ENCODE peak calls at places on chromosomes 6 and 20, in five cellular contexts. One of them, this sample, is unnamed.

GRCh38 chr6:41976794-41977484 is 35.3 kb upstream of the CCND3 start:
- DNase-seq in neural crest cell: no peak
- DNase-seq in HFFc6: peak
- DNase-seq in body of pancreas: no peak
- DNase-seq in A673: no peak
- DNase-seq in this sample: no peak

GRCh38 chr6:72564231-72564630 is 57.6 kb upstream of the KCNQ5 start:
- DNase-seq in HFFc6: no peak
- DNase-seq in A673: no peak
- DNase-seq in neural crest cell: no peak
- DNase-seq in body of pancreas: no peak
- DNase-seq in this sample: no peak

GRCh38 chr20:7637184-7637583 is 303.1 kb downstream of the HAO1 start:
- DNase-seq in body of pancreas: no peak
- DNase-seq in neural crest cell: no peak
- DNase-seq in A673: peak
- DNase-seq in HFFc6: no peak
- DNase-seq in this sample: no peak

GRCh38 chr20:23101696-23102095 is 15.6 kb upstream of the CD93 start:
- DNase-seq in body of pancreas: no peak
- DNase-seq in HFFc6: no peak
- DNase-seq in A673: no peak
- DNase-seq in neural crest cell: no peak
- DNase-seq in this sample: no peak

GRCh38 chr20:33337531-33338165 is 54.6 kb downstream of the BPIFB1 start:
- DNase-seq in HFFc6: no peak
- DNase-seq in A673: no peak
- DNase-seq in body of pancreas: no peak
- DNase-seq in neural crest cell: no peak
- DNase-seq in this sample: no peak

GRCh38 chr6:154984146-154984545 is 11.0 kb upstream of the TIAM2 start:
- DNase-seq in body of pancreas: no peak
- DNase-seq in A673: peak
- DNase-seq in HFFc6: no peak
- DNase-seq in neural crest cell: no peak
- DNase-seq in this sample: no peak

GRCh38 chr6:83884523-83884922 is 25.0 kb downstream of the CYB5R4 start:
- DNase-seq in neural crest cell: no peak
- DNase-seq in A673: peak
- DNase-seq in HFFc6: peak
- DNase-seq in body of pancreas: no peak
- DNase-seq in this sample: no peak

GRCh38 chr6:110509617-110510231 is 33.3 kb upstream of the SLC22A16 start:
- DNase-seq in A673: no peak
- DNase-seq in neural crest cell: no peak
- DNase-seq in HFFc6: peak
- DNase-seq in body of pancreas: peak
- DNase-seq in this sample: no peak

GRCh38 chr6:1136415-1136774 is 175.5 kb upstream of the FOXQ1 start:
- DNase-seq in body of pancreas: peak
- DNase-seq in neural crest cell: no peak
- DNase-seq in A673: peak
- DNase-seq in HFFc6: peak
- DNase-seq in this sample: no peak

GRCh38 chr6:153131037-153131981 is at the start of gene RGS17:
- DNase-seq in body of pancreas: peak
- DNase-seq in A673: peak
- DNase-seq in HFFc6: peak
- DNase-seq in neural crest cell: peak
- DNase-seq in this sample: peak

GRCh38 chr6:157143885-157144795 is 179.2 kb downstream of the TMEM242 start:
- DNase-seq in HFFc6: no peak
- DNase-seq in neural crest cell: no peak
- DNase-seq in body of pancreas: no peak
- DNase-seq in A673: no peak
- DNase-seq in this sample: no peak

GRCh38 chr6:169869301-169869700 is 117.9 kb downstream of the ERMARD start:
- DNase-seq in body of pancreas: no peak
- DNase-seq in neural crest cell: no peak
- DNase-seq in A673: no peak
- DNase-seq in HFFc6: no peak
- DNase-seq in this sample: no peak

GRCh38 chr6:4367643-4368042 is 232.3 kb upstream of the ECI2 start:
- DNase-seq in neural crest cell: no peak
- DNase-seq in HFFc6: no peak
- DNase-seq in A673: no peak
- DNase-seq in body of pancreas: no peak
- DNase-seq in this sample: no peak

GRCh38 chr20:51759769-51760510 is 8.2 kb downstream of the ATP9A start:
- DNase-seq in HFFc6: no peak
- DNase-seq in A673: peak
- DNase-seq in body of pancreas: no peak
- DNase-seq in neural crest cell: no peak
- DNase-seq in this sample: no peak

DNA sequence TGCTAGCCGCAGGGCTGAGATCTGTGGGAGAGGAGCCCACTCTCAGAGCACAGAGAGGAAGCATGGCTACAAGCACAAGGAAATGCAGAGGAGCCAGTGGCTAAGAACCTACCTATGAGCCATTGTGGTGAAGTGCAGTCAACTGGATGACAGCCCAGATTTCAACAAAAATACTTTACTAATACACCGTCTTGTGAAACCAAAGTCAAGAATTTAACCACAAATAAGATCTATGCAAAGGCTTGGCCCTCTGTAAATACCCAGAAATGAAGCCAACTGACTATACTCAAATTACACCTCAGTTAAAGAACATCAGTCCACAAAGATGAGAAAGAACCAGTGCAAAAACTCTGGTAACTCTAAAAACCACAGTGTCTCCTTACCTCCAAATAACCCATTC is 40.1 kb upstream of the PTCHD4 start:
- DNase-seq in body of pancreas: no peak
- DNase-seq in A673: no peak
- DNase-seq in neural crest cell: no peak
- DNase-seq in HFFc6: no peak
- DNase-seq in this sample: no peak
- TF ChIP-seq CTCF in body of pancreas: no peak
- TF ChIP-seq CTCF in A673: no peak
- TF ChIP-seq CTCF in neural crest cell: no peak
- TF ChIP-seq CTCF in HFFc6: no peak
- TF ChIP-seq CTCF in this sample: no peak

GRCh38 chr6:26490576-26490964 is 9.5 kb upstream of the BTN1A1 start:
- DNase-seq in HFFc6: no peak
- DNase-seq in body of pancreas: no peak
- DNase-seq in A673: no peak
- DNase-seq in neural crest cell: no peak
- DNase-seq in this sample: no peak

GRCh38 chr6:26489926-26490575 is 10.1 kb upstream of the BTN1A1 start:
- DNase-seq in neural crest cell: no peak
- DNase-seq in HFFc6: no peak
- DNase-seq in body of pancreas: no peak
- DNase-seq in A673: no peak
- DNase-seq in this sample: no peak

GRCh38 chr6:26491604-26492003 is 8.5 kb upstream of the BTN1A1 start:
- DNase-seq in neural crest cell: no peak
- DNase-seq in A673: no peak
- DNase-seq in body of pancreas: no peak
- DNase-seq in HFFc6: no peak
- DNase-seq in this sample: no peak

GRCh38 chr6:26494117-26494516 is 6.0 kb upstream of the BTN1A1 start:
- DNase-seq in A673: no peak
- DNase-seq in body of pancreas: no peak
- DNase-seq in neural crest cell: no peak
- DNase-seq in HFFc6: no peak
- DNase-seq in this sample: no peak

DNA sequence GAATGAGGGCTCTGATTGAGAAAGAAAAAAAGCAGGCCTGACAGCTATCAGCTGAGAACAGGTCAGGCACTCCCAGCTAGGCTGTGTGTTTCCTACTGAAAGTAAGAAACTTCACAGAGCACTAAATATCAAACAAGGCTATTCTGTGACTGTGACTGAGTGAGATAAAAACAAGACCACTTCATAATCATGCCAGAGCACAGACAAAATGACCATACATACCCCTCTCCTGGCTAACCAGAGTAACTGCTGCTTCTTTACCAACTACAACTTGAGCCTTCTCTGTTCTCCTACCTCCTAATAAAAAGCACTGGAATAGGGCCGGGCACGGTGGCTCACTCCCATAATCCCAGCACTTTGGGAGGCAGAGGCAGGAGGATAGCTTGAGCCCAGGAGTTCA is 6.8 kb upstream of the BTN1A1 start:
- DNase-seq in body of pancreas: no peak
- DNase-seq in A673: peak
- DNase-seq in HFFc6: peak
- DNase-seq in neural crest cell: no peak
- DNase-seq in this sample: no peak
- TF ChIP-seq CTCF in body of pancreas: no peak
- TF ChIP-seq CTCF in A673: peak
- TF ChIP-seq CTCF in HFFc6: peak
- TF ChIP-seq CTCF in neural crest cell: peak
- TF ChIP-seq CTCF in this sample: no peak

DNA sequence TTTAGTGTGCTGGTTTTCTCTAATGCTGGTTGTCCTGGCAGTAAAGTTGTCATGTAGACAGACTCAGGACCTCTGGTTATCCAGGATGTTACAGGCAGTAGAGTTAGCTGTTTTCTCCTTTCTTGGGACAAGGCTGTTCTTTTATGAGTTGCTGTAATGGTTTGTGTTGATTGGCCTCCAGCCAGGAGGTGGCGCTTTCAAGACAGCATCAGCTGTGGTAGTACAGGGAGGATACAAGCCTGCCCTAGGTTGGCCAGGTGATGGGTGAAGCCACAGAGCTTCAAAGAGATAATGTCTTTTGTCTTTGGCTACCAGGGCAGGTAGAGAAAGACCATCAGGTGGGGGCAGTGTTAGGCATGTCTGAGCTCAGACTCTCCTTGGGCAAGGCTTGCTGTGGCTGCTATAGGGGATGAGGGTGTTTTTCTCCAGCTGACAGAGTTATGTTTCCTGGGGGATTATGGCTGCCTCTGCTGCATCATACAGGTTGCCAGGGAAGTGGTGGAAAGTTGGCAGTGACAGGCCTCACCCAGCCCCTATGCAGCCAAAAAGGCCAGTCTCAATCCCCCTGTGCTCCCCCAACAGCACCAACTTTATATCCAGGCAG is 127.2 kb upstream of the TAB2 start:
- DNase-seq in A673: peak
- DNase-seq in body of pancreas: peak
- DNase-seq in HFFc6: no peak
- DNase-seq in neural crest cell: no peak
- DNase-seq in this sample: peak
- TF ChIP-seq CTCF in A673: peak
- TF ChIP-seq CTCF in body of pancreas: no peak
- TF ChIP-seq CTCF in HFFc6: peak
- TF ChIP-seq CTCF in neural crest cell: no peak
- TF ChIP-seq CTCF in this sample: peak

GRCh38 chr6:25665455-25665854 is 13.4 kb downstream of the SCGN start:
- DNase-seq in HFFc6: no peak
- DNase-seq in A673: no peak
- DNase-seq in body of pancreas: no peak
- DNase-seq in neural crest cell: no peak
- DNase-seq in this sample: no peak

GRCh38 chr6:25675172-25675571 is 23.2 kb downstream of the SCGN start:
- DNase-seq in A673: no peak
- DNase-seq in body of pancreas: peak
- DNase-seq in HFFc6: no peak
- DNase-seq in neural crest cell: no peak
- DNase-seq in this sample: no peak

GRCh38 chr6:25671652-25672051 is 19.6 kb downstream of the SCGN start:
- DNase-seq in body of pancreas: no peak
- DNase-seq in HFFc6: no peak
- DNase-seq in A673: no peak
- DNase-seq in neural crest cell: no peak
- DNase-seq in this sample: no peak

GRCh38 chr6:25670208-25670607 is 18.2 kb downstream of the SCGN start:
- DNase-seq in A673: no peak
- DNase-seq in HFFc6: no peak
- DNase-seq in body of pancreas: peak
- DNase-seq in neural crest cell: no peak
- DNase-seq in this sample: no peak

DNA sequence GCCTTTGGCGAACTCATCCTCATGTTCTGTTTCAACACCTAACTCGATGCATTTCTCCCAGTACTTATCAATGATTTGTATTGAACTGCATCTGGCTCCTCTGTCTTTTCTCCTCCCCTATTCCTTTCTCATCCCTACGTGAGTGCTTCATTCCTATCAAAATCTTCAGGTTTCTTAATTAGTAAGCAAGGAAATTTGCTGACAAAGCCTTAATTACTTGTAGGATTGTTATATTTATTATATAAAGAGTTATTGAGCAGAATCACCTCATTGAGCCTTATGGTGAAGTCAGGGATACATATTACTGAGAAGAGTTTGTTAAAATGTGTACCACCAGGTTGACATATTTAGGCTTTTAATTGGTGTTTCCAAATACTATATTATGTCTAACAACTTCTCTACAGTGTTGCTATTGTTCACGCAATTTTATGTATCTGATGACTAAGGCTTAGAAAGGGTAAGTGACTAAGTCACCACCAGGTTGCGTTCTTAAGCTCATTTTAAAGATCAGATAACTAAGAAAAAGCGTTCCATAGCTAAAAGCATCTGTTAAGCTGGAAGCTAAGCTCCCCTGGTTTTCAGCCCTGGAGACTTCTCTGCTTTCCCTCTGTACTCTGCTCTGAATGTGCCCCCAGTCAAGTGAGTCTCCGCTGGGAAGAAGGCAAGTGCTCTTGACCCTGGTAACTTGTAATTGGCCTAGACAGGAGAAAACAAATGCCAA is 18.9 kb downstream of the SCGN start:
- DNase-seq in neural crest cell: no peak
- DNase-seq in body of pancreas: no peak
- DNase-seq in HFFc6: no peak
- DNase-seq in A673: peak
- DNase-seq in this sample: no peak
- TF ChIP-seq CTCF in neural crest cell: no peak
- TF ChIP-seq CTCF in body of pancreas: peak
- TF ChIP-seq CTCF in HFFc6: no peak
- TF ChIP-seq CTCF in A673: no peak
- TF ChIP-seq CTCF in this sample: no peak

GRCh38 chr20:24780648-24781047 is 168.4 kb upstream of the CST7 start:
- DNase-seq in body of pancreas: no peak
- DNase-seq in HFFc6: no peak
- DNase-seq in neural crest cell: no peak
- DNase-seq in A673: no peak
- DNase-seq in this sample: no peak

GRCh38 chr20:24782801-24783630 is 166.1 kb upstream of the CST7 start:
- DNase-seq in neural crest cell: no peak
- DNase-seq in A673: no peak
- DNase-seq in HFFc6: no peak
- DNase-seq in body of pancreas: no peak
- DNase-seq in this sample: peak

GRCh38 chr20:24782221-24782620 is 166.8 kb upstream of the CST7 start:
- DNase-seq in neural crest cell: no peak
- DNase-seq in body of pancreas: no peak
- DNase-seq in HFFc6: no peak
- DNase-seq in A673: no peak
- DNase-seq in this sample: no peak

GRCh38 chr20:24779886-24780285 is 169.2 kb upstream of the CST7 start:
- DNase-seq in HFFc6: no peak
- DNase-seq in A673: no peak
- DNase-seq in neural crest cell: no peak
- DNase-seq in body of pancreas: no peak
- DNase-seq in this sample: no peak

GRCh38 chr20:24781061-24781980 is 167.7 kb upstream of the CST7 start:
- DNase-seq in A673: peak
- DNase-seq in HFFc6: peak
- DNase-seq in body of pancreas: peak
- DNase-seq in neural crest cell: no peak
- DNase-seq in this sample: peak
- TF ChIP-seq CTCF in A673: peak
- TF ChIP-seq CTCF in HFFc6: peak
- TF ChIP-seq CTCF in body of pancreas: peak
- TF ChIP-seq CTCF in neural crest cell: peak
- TF ChIP-seq CTCF in this sample: peak